ENCODE peak calls at places on chromosomes 2 and 18, in four cellular contexts. H is naive thymus-derived CD8-positive, alpha-beta T cell; N is germinal center; L is HFFc6. U is an unnamed sample.

GRCh38 chr18:28034567-28034966 is 142.4 kb downstream of the CDH2 start:
- DNase-seq in H (no peak), N (no peak), L (no peak), U (no peak)

GRCh38 chr2:240146141-240146561 is 5.7 kb upstream of the OTOS start:
- DNase-seq in H (no peak), N (no peak), L (no peak), U (no peak)

GRCh38 chr2:189466656-189467055 is 25.4 kb downstream of the WDR75 start:
- DNase-seq in N (no peak), L (peak; percentile 24), H (no peak), U (peak; percentile 79)

GRCh38 chr2:152042636-152043615 is 55.9 kb downstream of the CACNB4 start:
- DNase-seq in L (no peak), H (no peak), N (no peak), U (no peak)

GRCh38 chr18:8140841-8141501 is 468.3 kb upstream of the RAB12 start:
- DNase-seq in L (peak; percentile 75), H (no peak), N (no peak), U (peak; percentile 94)

GRCh38 chr18:47932603-47933002 is 2.1 kb upstream of the SMAD2 start:
- DNase-seq in H (no peak), N (no peak), L (no peak), U (no peak)

GRCh38 chr2:239326831-239327535 is 73.8 kb downstream of the HDAC4 start:
- DNase-seq in N (no peak), H (peak; percentile 46), L (no peak), U (no peak)

GRCh38 chr2:118613742-118614141 is 233.7 kb downstream of the EN1 start:
- DNase-seq in N (no peak), H (no peak), L (no peak), U (no peak)

GRCh38 chr18:36813753-36814130 is 15.1 kb downstream of the TPGS2 start:
- DNase-seq in H (no peak), L (no peak), N (no peak), U (no peak)

GRCh38 chr2:23009545-23010149 is 375.3 kb upstream of the KLHL29 start:
- DNase-seq in N (no peak), L (peak; percentile 13), H (no peak), U (peak; percentile 21)

GRCh38 chr2:111209045-111209514 is 88.4 kb downstream of the BCL2L11 start:
- DNase-seq in H (no peak), N (no peak), L (peak; percentile 23), U (peak; percentile 74)

GRCh38 chr2:188291142-188291616 is 495 bp upstream of the GULP1 start:
- DNase-seq in N (no peak), H (no peak), L (no peak), U (peak; percentile 26)

GRCh38 chr2:29786361-29786760 is 135.0 kb downstream of the ALK start:
- DNase-seq in L (no peak), N (no peak), H (no peak), U (no peak)

GRCh38 chr2:227508001-227508400 is 36.0 kb downstream of the AGFG1 start:
- DNase-seq in N (peak; percentile 14), L (no peak), H (no peak), U (no peak)

GRCh38 chr2:404581-404980 is 116.7 kb upstream of the ALKAL2 start:
- DNase-seq in H (no peak), L (no peak), N (no peak), U (no peak)

GRCh38 chr2:170393861-170394498 is 216.0 kb downstream of the MYO3B start:
- DNase-seq in L (no peak), N (no peak), H (no peak), U (no peak)

GRCh38 chr18:73556904-73557303 is 590.7 kb downstream of the FBXO15 start:
- DNase-seq in H (no peak), L (no peak), N (no peak), U (no peak)

GRCh38 chr2:36704475-36705150 is 8.1 kb downstream of the VIT start:
- DNase-seq in L (no peak), H (no peak), N (no peak), U (no peak)

GRCh38 chr18:58263055-58263732 is 219.2 kb downstream of the NEDD4L start:
- DNase-seq in H (no peak), L (no peak), N (no peak), U (no peak)

GRCh38 chr2:42008241-42008911 is 39.4 kb upstream of the PKDCC start:
- DNase-seq in H (no peak), N (no peak), L (no peak), U (no peak)

GRCh38 chr2:120398051-120398960 is 52.4 kb downstream of the INHBB start:
- DNase-seq in L (peak; percentile 81), H (no peak), N (no peak), U (no peak)

GRCh38 chr2:173149491-173149890 is 73.8 kb downstream of the MAP3K20 start:
- DNase-seq in L (no peak), N (no peak), H (no peak), U (no peak)

GRCh38 chr18:48806551-48807261 is 144.1 kb downstream of the SMAD7 start:
- DNase-seq in N (no peak), L (no peak), H (no peak), U (no peak)

GRCh38 chr2:98480598-98480997 is 35.9 kb downstream of the INPP4A start:
- DNase-seq in N (no peak), H (no peak), L (no peak), U (no peak)

GRCh38 chr2:177622516-177622915 is 229.9 kb downstream of the AGPS start:
- DNase-seq in H (no peak), N (no peak), L (no peak), U (no peak)

GRCh38 chr2:165693838-165694237 is 100.2 kb downstream of the GALNT3 start:
- DNase-seq in H (no peak), L (no peak), N (no peak), U (no peak)

GRCh38 chr2:191612496-191612895 is 65.4 kb upstream of the NABP1 start:
- DNase-seq in H (no peak), L (peak; percentile 96), N (no peak), U (peak; percentile 97)

GRCh38 chr2:210676067-210676466 is 119.7 kb downstream of the CPS1 start:
- DNase-seq in L (no peak), H (no peak), N (no peak), U (no peak)

GRCh38 chr2:155250800-155251199 is 552.3 kb downstream of the KCNJ3 start:
- DNase-seq in N (no peak), L (no peak), H (no peak), U (no peak)

GRCh38 chr2:43605851-43606250 is 10.0 kb upstream of the THADA start:
- DNase-seq in L (no peak), H (no peak), N (no peak), U (no peak)

GRCh38 chr2:84939426-84940087 is 31.4 kb upstream of the KCMF1 start:
- DNase-seq in H (peak; percentile 22), N (peak; percentile 74), L (no peak), U (no peak)

GRCh38 chr18:21115519-21116411 is 4.2 kb upstream of the ROCK1 start:
- DNase-seq in H (no peak), N (no peak), L (peak; percentile 92), U (peak; percentile 59)

GRCh38 chr18:46738491-46738890 is 18.4 kb downstream of the ST8SIA5 start:
- DNase-seq in H (no peak), L (no peak), N (no peak), U (no peak)

GRCh38 chr18:79591040-79591308 is 88.6 kb upstream of the CTDP1 start:
- DNase-seq in L (no peak), N (no peak), H (no peak), U (no peak)

GRCh38 chr2:237199577-237199976 is 113.9 kb downstream of the COPS8 start:
- DNase-seq in N (no peak), H (no peak), L (no peak), U (no peak)

GRCh38 chr2:143649226-143649625 is 520.0 kb downstream of the ARHGAP15 start:
- DNase-seq in N (no peak), H (no peak), L (no peak), U (no peak)